ENCODE peak calls at places on chromosomes 11 and 22, in seven cellular contexts. One of them, this sample, is unnamed. For H3K36me3, the result is how much of the 10 kb centered on the place peaks cover.

GRCh38 chr11:118488480-118489109 is 38.7 kb upstream of the TTC36 start:
- DNase-seq in heart right ventricle: peak
- DNase-seq in body of pancreas: peak
- DNase-seq in fibroblast of lung: peak
- DNase-seq in RWPE2: no peak
- DNase-seq in cardiac muscle cell: peak
- DNase-seq in OCI-LY7: peak
- DNase-seq in this sample: peak

GRCh38 chr11:126337472-126338241 is 17.8 kb upstream of the ST3GAL4 start:
- DNase-seq in heart right ventricle: no peak
- DNase-seq in body of pancreas: no peak
- DNase-seq in fibroblast of lung: no peak
- DNase-seq in RWPE2: peak
- DNase-seq in cardiac muscle cell: peak
- DNase-seq in OCI-LY7: no peak
- DNase-seq in this sample: no peak

GRCh38 chr11:128181984-128182383 is 405.4 kb downstream of the ETS1 start:
- DNase-seq in heart right ventricle: no peak
- DNase-seq in body of pancreas: no peak
- DNase-seq in fibroblast of lung: no peak
- DNase-seq in RWPE2: no peak
- DNase-seq in cardiac muscle cell: no peak
- DNase-seq in OCI-LY7: no peak
- DNase-seq in this sample: no peak

GRCh38 chr11:917426-917825 is 6.8 kb upstream of the CHID1 start:
- DNase-seq in heart right ventricle: no peak
- DNase-seq in body of pancreas: no peak
- DNase-seq in fibroblast of lung: no peak
- DNase-seq in RWPE2: no peak
- DNase-seq in cardiac muscle cell: no peak
- DNase-seq in OCI-LY7: no peak
- DNase-seq in this sample: no peak

GRCh38 chr22:46731246-46732040 is 6.6 kb downstream of the CERK start:
- DNase-seq in heart right ventricle: peak
- DNase-seq in body of pancreas: peak
- DNase-seq in fibroblast of lung: no peak
- DNase-seq in RWPE2: no peak
- DNase-seq in cardiac muscle cell: peak
- DNase-seq in OCI-LY7: no peak
- DNase-seq in this sample: no peak

GRCh38 chr11:61927501-61927900 is 10.1 kb upstream of the RAB3IL1 start:
- DNase-seq in heart right ventricle: no peak
- DNase-seq in body of pancreas: no peak
- DNase-seq in fibroblast of lung: no peak
- DNase-seq in RWPE2: no peak
- DNase-seq in cardiac muscle cell: no peak
- DNase-seq in OCI-LY7: no peak
- DNase-seq in this sample: peak

GRCh38 chr11:27710536-27710935 is 10.3 kb upstream of the BDNF start:
- DNase-seq in heart right ventricle: no peak
- DNase-seq in body of pancreas: no peak
- DNase-seq in fibroblast of lung: peak
- DNase-seq in RWPE2: no peak
- DNase-seq in cardiac muscle cell: no peak
- DNase-seq in OCI-LY7: no peak
- DNase-seq in this sample: no peak

GRCh38 chr11:113985906-113986305 is 11.0 kb downstream of the HTR3A start:
- DNase-seq in heart right ventricle: no peak
- DNase-seq in body of pancreas: no peak
- DNase-seq in fibroblast of lung: no peak
- DNase-seq in RWPE2: peak
- DNase-seq in cardiac muscle cell: no peak
- DNase-seq in OCI-LY7: no peak
- DNase-seq in this sample: no peak

GRCh38 chr22:40084246-40084645 is 89.5 kb downstream of the FAM83F start:
- DNase-seq in heart right ventricle: no peak
- DNase-seq in body of pancreas: no peak
- DNase-seq in fibroblast of lung: no peak
- DNase-seq in RWPE2: no peak
- DNase-seq in cardiac muscle cell: no peak
- DNase-seq in OCI-LY7: no peak
- DNase-seq in this sample: no peak

GRCh38 chr11:62792193-62792575 is 378 bp upstream of the TMEM223 start:
- DNase-seq in heart right ventricle: peak
- DNase-seq in body of pancreas: no peak
- DNase-seq in fibroblast of lung: no peak
- DNase-seq in RWPE2: no peak
- DNase-seq in cardiac muscle cell: peak
- DNase-seq in OCI-LY7: no peak
- DNase-seq in this sample: no peak

GRCh38 chr22:29230916-29231875 is 25.5 kb downstream of the EMID1 start:
- DNase-seq in heart right ventricle: no peak
- DNase-seq in body of pancreas: no peak
- DNase-seq in fibroblast of lung: no peak
- DNase-seq in RWPE2: no peak
- DNase-seq in cardiac muscle cell: no peak
- DNase-seq in OCI-LY7: no peak
- DNase-seq in this sample: no peak

GRCh38 chr11:60978546-60979380 is 7.3 kb downstream of the CD6 start:
- DNase-seq in heart right ventricle: no peak
- DNase-seq in body of pancreas: no peak
- DNase-seq in fibroblast of lung: no peak
- DNase-seq in RWPE2: no peak
- DNase-seq in cardiac muscle cell: no peak
- DNase-seq in OCI-LY7: no peak
- DNase-seq in this sample: no peak

GRCh38 chr11:95764267-95764898 is 25.2 kb downstream of the FAM76B start:
- DNase-seq in heart right ventricle: no peak
- DNase-seq in body of pancreas: no peak
- DNase-seq in fibroblast of lung: peak
- DNase-seq in RWPE2: no peak
- DNase-seq in cardiac muscle cell: peak
- DNase-seq in OCI-LY7: peak
- DNase-seq in this sample: no peak

GRCh38 chr22:16949561-16949960 is 58.5 kb downstream of the GAB4 start:
- DNase-seq in heart right ventricle: no peak
- DNase-seq in body of pancreas: no peak
- DNase-seq in fibroblast of lung: no peak
- DNase-seq in RWPE2: no peak
- DNase-seq in cardiac muscle cell: no peak
- DNase-seq in OCI-LY7: no peak
- DNase-seq in this sample: no peak

GRCh38 chr11:84714316-84714780 is 912.8 kb downstream of the DLG2 start:
- DNase-seq in heart right ventricle: peak
- DNase-seq in body of pancreas: peak
- DNase-seq in fibroblast of lung: peak
- DNase-seq in RWPE2: peak
- DNase-seq in cardiac muscle cell: peak
- DNase-seq in OCI-LY7: peak
- DNase-seq in this sample: peak

GRCh38 chr11:3859373-3859881 is 4.0 kb downstream of the STIM1 start:
- DNase-seq in heart right ventricle: peak
- DNase-seq in body of pancreas: peak
- DNase-seq in fibroblast of lung: no peak
- DNase-seq in RWPE2: no peak
- DNase-seq in cardiac muscle cell: peak
- DNase-seq in OCI-LY7: peak
- DNase-seq in this sample: no peak

GRCh38 chr22:37219534-37219933 is 7.3 kb upstream of the SSTR3 start:
- DNase-seq in heart right ventricle: no peak
- DNase-seq in body of pancreas: no peak
- DNase-seq in fibroblast of lung: no peak
- DNase-seq in RWPE2: no peak
- DNase-seq in cardiac muscle cell: no peak
- DNase-seq in OCI-LY7: no peak
- DNase-seq in this sample: no peak

GRCh38 chr22:17846326-17846992 is 72.2 kb upstream of the BID start:
- DNase-seq in heart right ventricle: no peak
- DNase-seq in body of pancreas: no peak
- DNase-seq in fibroblast of lung: peak
- DNase-seq in RWPE2: no peak
- DNase-seq in cardiac muscle cell: no peak
- DNase-seq in OCI-LY7: no peak
- DNase-seq in this sample: no peak

GRCh38 chr11:14499560-14500180 is at the start of gene COPB1:
- DNase-seq in heart right ventricle: peak
- DNase-seq in body of pancreas: peak
- DNase-seq in fibroblast of lung: peak
- DNase-seq in RWPE2: peak
- DNase-seq in cardiac muscle cell: peak
- DNase-seq in OCI-LY7: peak
- DNase-seq in this sample: peak

GRCh38 chr11:120332822-120333716 is 3.1 kb upstream of the ARHGEF12 start:
- DNase-seq in heart right ventricle: no peak
- DNase-seq in body of pancreas: no peak
- DNase-seq in fibroblast of lung: peak
- DNase-seq in RWPE2: no peak
- DNase-seq in cardiac muscle cell: no peak
- DNase-seq in OCI-LY7: no peak
- DNase-seq in this sample: no peak

GRCh38 chr22:43789452-43789851 is 22.7 kb downstream of the EFCAB6 start:
- DNase-seq in heart right ventricle: peak
- DNase-seq in body of pancreas: peak
- DNase-seq in fibroblast of lung: peak
- DNase-seq in RWPE2: no peak
- DNase-seq in cardiac muscle cell: no peak
- DNase-seq in OCI-LY7: no peak
- DNase-seq in this sample: peak

GRCh38 chr11:43947003-43947500 is 4.6 kb downstream of the C11orf96 start:
- DNase-seq in heart right ventricle: no peak
- DNase-seq in body of pancreas: no peak
- DNase-seq in fibroblast of lung: no peak
- DNase-seq in RWPE2: no peak
- DNase-seq in cardiac muscle cell: peak
- DNase-seq in OCI-LY7: no peak
- DNase-seq in this sample: no peak
- TF ChIP-seq CTCF in heart right ventricle: peak
- TF ChIP-seq CTCF in body of pancreas: no peak
- TF ChIP-seq CTCF in fibroblast of lung: peak
- TF ChIP-seq CTCF in RWPE2: peak
- TF ChIP-seq CTCF in cardiac muscle cell: peak
- TF ChIP-seq CTCF in OCI-LY7: no peak
- TF ChIP-seq CTCF in this sample: peak

GRCh38 chr11:44600261-44600660 is 34.8 kb downstream of the CD82 start:
- DNase-seq in heart right ventricle: no peak
- DNase-seq in body of pancreas: no peak
- DNase-seq in fibroblast of lung: no peak
- DNase-seq in RWPE2: no peak
- DNase-seq in cardiac muscle cell: no peak
- DNase-seq in OCI-LY7: no peak
- DNase-seq in this sample: no peak

GRCh38 chr11:44598831-44599230 is 33.4 kb downstream of the CD82 start:
- DNase-seq in heart right ventricle: no peak
- DNase-seq in body of pancreas: no peak
- DNase-seq in fibroblast of lung: no peak
- DNase-seq in RWPE2: no peak
- DNase-seq in cardiac muscle cell: no peak
- DNase-seq in OCI-LY7: no peak
- DNase-seq in this sample: no peak

GRCh38 chr11:44601471-44602370 is 36.3 kb downstream of the CD82 start:
- DNase-seq in heart right ventricle: no peak
- DNase-seq in body of pancreas: no peak
- DNase-seq in fibroblast of lung: no peak
- DNase-seq in RWPE2: no peak
- DNase-seq in cardiac muscle cell: no peak
- DNase-seq in OCI-LY7: peak
- DNase-seq in this sample: no peak

GRCh38 chr11:44602810-44603410 is 37.4 kb downstream of the CD82 start:
- DNase-seq in heart right ventricle: no peak
- DNase-seq in body of pancreas: no peak
- DNase-seq in fibroblast of lung: no peak
- DNase-seq in RWPE2: no peak
- DNase-seq in cardiac muscle cell: no peak
- DNase-seq in OCI-LY7: no peak
- DNase-seq in this sample: no peak

DNA sequence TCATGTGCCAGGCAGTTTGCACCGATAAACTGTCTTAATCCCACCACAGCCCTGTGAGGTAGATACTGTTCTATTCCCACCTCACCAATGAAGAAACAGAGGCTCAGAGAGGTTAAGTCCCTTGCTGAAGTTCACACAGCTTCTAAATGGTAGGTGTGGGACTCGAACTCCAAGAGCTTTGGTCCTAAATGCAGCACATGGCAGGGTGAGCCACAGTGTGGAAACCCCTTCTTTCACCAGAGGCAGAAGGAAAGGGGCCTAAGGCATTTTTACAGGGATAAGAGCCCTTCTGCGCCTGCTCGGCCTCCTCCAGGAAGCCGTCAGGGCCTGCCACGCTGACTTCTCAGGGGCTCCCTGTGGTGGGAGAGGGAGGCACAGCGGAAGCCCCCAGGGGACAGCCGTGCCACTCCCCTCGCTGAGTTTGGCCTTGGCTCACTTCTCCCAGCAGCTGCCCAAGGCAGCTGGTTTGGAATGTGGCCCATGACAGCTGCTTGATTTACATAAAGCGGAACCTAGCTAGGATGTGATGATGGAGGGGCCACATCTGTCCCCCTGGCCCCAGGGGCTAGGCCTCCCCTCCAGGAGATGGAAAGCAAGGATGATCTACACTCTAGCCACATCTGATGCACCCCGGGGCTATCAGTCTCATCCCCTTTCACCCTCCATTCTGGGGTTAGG is 35.4 kb downstream of the CD82 start:
- DNase-seq in heart right ventricle: peak
- DNase-seq in body of pancreas: no peak
- DNase-seq in fibroblast of lung: peak
- DNase-seq in RWPE2: no peak
- DNase-seq in cardiac muscle cell: no peak
- DNase-seq in OCI-LY7: peak
- DNase-seq in this sample: no peak
- H3K4me3 ChIP-seq in heart right ventricle: no peak
- H3K4me3 ChIP-seq in body of pancreas: no peak
- H3K4me3 ChIP-seq in fibroblast of lung: no peak
- H3K4me3 ChIP-seq in RWPE2: no peak
- H3K4me3 ChIP-seq in cardiac muscle cell: no peak
- H3K4me3 ChIP-seq in OCI-LY7: no peak
- H3K4me3 ChIP-seq in this sample: no peak

DNA sequence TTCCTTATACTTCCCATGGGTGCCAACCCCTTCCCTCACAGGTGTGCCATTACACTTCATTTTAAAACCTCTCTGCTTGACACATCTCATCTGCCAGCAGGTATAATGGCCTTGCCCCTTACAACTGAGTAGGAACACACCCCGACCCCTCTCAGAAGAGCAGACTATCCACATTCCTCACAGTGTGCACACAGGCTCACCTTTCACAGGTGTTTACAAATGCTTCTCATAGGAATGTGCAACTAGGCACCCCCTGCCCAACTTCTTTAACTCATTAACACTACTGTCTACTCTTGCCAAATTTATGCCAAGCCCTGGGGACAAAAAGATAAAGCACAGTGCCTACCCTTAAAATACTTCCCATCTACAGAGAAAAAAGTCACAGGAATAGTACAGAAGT is 15.4 kb downstream of the TRIM3 start:
- DNase-seq in heart right ventricle: no peak
- DNase-seq in body of pancreas: no peak
- DNase-seq in fibroblast of lung: no peak
- DNase-seq in RWPE2: no peak
- DNase-seq in cardiac muscle cell: no peak
- DNase-seq in OCI-LY7: no peak
- DNase-seq in this sample: no peak
- H3K36me3 ChIP-seq in heart right ventricle: half or more
- H3K36me3 ChIP-seq in body of pancreas: under half
- H3K36me3 ChIP-seq in fibroblast of lung: under half
- H3K36me3 ChIP-seq in RWPE2: under half
- H3K36me3 ChIP-seq in cardiac muscle cell: under half
- H3K36me3 ChIP-seq in OCI-LY7: under half
- H3K36me3 ChIP-seq in this sample: under half

GRCh38 chr11:73779084-73779902 is 8.4 kb upstream of the MRPL48 start:
- DNase-seq in heart right ventricle: peak
- DNase-seq in body of pancreas: peak
- DNase-seq in fibroblast of lung: peak
- DNase-seq in RWPE2: peak
- DNase-seq in cardiac muscle cell: peak
- DNase-seq in OCI-LY7: peak
- DNase-seq in this sample: peak
- TF ChIP-seq CTCF in heart right ventricle: no peak
- TF ChIP-seq CTCF in body of pancreas: no peak
- TF ChIP-seq CTCF in fibroblast of lung: no peak
- TF ChIP-seq CTCF in RWPE2: no peak
- TF ChIP-seq CTCF in cardiac muscle cell: no peak
- TF ChIP-seq CTCF in OCI-LY7: no peak
- TF ChIP-seq CTCF in this sample: no peak

This sample was measured in brain microvascular endothelial cell.